ENCODE peak calls at places on chromosomes 12 and 14, in four cellular contexts. S, T, N and L are unnamed samples.
A peak's percentile ranks its signal among the peaks of the same experiment; 100 is the strongest.

GRCh38 chr14:27056586-27056985 is 458.8 kb upstream of the NOVA1 start:
- DNase-seq in S (no peak), T (no peak), N (no peak), L (no peak)

GRCh38 chr12:46602474-46602873 is 223.3 kb downstream of the SLC38A4 start:
- DNase-seq in S (no peak), T (no peak), N (no peak), L (no peak)

GRCh38 chr12:54052745-54053624 is 650 bp upstream of the HOXC4 start:
- DNase-seq in S (no peak), T (no peak), N (no peak), L (no peak)

GRCh38 chr14:32607399-32607798 is 278.3 kb downstream of the AKAP6 start:
- DNase-seq in S (no peak), T (no peak), N (no peak), L (no peak)

GRCh38 chr14:90517431-90517841 is 120.6 kb downstream of the CALM1 start:
- DNase-seq in S (no peak), T (no peak), N (no peak), L (no peak)

GRCh38 chr14:65072256-65072655 is 30.1 kb downstream of the MAX start:
- DNase-seq in S (no peak), T (no peak), N (no peak), L (no peak)

GRCh38 chr12:9204380-9204779 is 3.8 kb downstream of the PZP start:
- DNase-seq in S (no peak), T (no peak), N (no peak), L (no peak)

GRCh38 chr14:100531591-100532121 is 55.6 kb downstream of the BEGAIN start:
- DNase-seq in S (peak; percentile 1), T (no peak), N (no peak), L (peak; percentile 57)

GRCh38 chr12:74581439-74581838 is 43.8 kb downstream of the ATXN7L3B start:
- DNase-seq in S (no peak), T (no peak), N (no peak), L (no peak)